ENCODE peak calls at places on chromosomes 6 and 20, in six cellular contexts. H is neuronal stem cell, G is IMR-90, M is mesenchymal stem cell, E is H1, N is mesendoderm. U is an unnamed sample.

GRCh38 chr6:132683543-132683942 is 24.6 kb upstream of the TAAR1 start:
- DNase-seq in N (peak), E (no peak), G (peak), H (no peak), M (no peak), U (no peak)

GRCh38 chr6:159871241-159871640 is 19.5 kb upstream of the MAS1 start:
- DNase-seq in H (no peak), E (no peak), M (no peak), G (no peak), N (no peak), U (no peak)

GRCh38 chr6:106740287-106740686 is 110.9 kb downstream of the QRSL1 start:
- DNase-seq in H (no peak), E (no peak), G (no peak), N (no peak), M (no peak), U (no peak)

GRCh38 chr6:34145161-34146020 is 496 bp downstream of the GRM4 start:
- DNase-seq in M (peak), E (no peak), H (peak), G (peak), N (peak), U (peak)

GRCh38 chr6:163806761-163807499 is 392.4 kb downstream of the QKI start:
- DNase-seq in H (no peak), E (no peak), G (peak), N (peak), M (no peak), U (peak)

GRCh38 chr6:2505624-2506023 is 245.1 kb downstream of the MYLK4 start:
- DNase-seq in E (no peak), N (peak), G (no peak), M (no peak), H (no peak), U (peak)

GRCh38 chr6:34671362-34671761 is 25.2 kb downstream of the ILRUN start:
- DNase-seq in E (no peak), H (no peak), M (peak), N (no peak), G (peak), U (no peak)

GRCh38 chr6:3385660-3386151 is 71.1 kb downstream of the SLC22A23 start:
- DNase-seq in N (peak), E (no peak), G (no peak), M (no peak), H (no peak), U (no peak)

GRCh38 chr6:137102851-137103492 is 58.2 kb upstream of the IL20RA start:
- DNase-seq in N (peak), G (no peak), H (no peak), E (no peak), M (no peak), U (no peak)

GRCh38 chr20:36847009-36847709 is 28.8 kb upstream of the TLDC2 start:
- DNase-seq in M (peak), H (no peak), G (peak), E (no peak), N (peak), U (no peak)

GRCh38 chr6:3797231-3798200 is 46.0 kb upstream of the PXDC1 start:
- DNase-seq in M (peak), E (no peak), N (peak), G (peak), H (no peak), U (no peak)

GRCh38 chr6:112113371-112113770 is 26.0 kb downstream of the FAM229B start:
- DNase-seq in N (no peak), G (peak), H (no peak), E (no peak), M (peak), U (no peak)

GRCh38 chr6:48766349-48766748 is 655.4 kb upstream of the PTCHD4 start:
- DNase-seq in G (peak), H (no peak), M (no peak), E (no peak), N (no peak), U (no peak)

GRCh38 chr6:2387445-2387844 is 142.0 kb upstream of the GMDS start:
- DNase-seq in G (no peak), N (no peak), M (no peak), H (no peak), E (no peak), U (no peak)

GRCh38 chr6:131894735-131895424 is 56.3 kb downstream of the CCN2 start:
- DNase-seq in M (no peak), H (no peak), G (no peak), E (no peak), N (no peak), U (no peak)

GRCh38 chr20:62352402-62353288 is 14.5 kb downstream of the LAMA5 start:
- DNase-seq in H (no peak), M (no peak), E (no peak), G (no peak), N (no peak), U (no peak)

GRCh38 chr6:80331522-80331921 is 225.1 kb downstream of the BCKDHB start:
- DNase-seq in E (no peak), H (no peak), M (no peak), G (no peak), N (no peak), U (no peak)

GRCh38 chr20:4713401-4713800 is 8.3 kb upstream of the PRND start:
- DNase-seq in H (no peak), G (no peak), E (no peak), N (no peak), M (no peak), U (no peak)

GRCh38 chr6:7236312-7237209 is 76.4 kb downstream of the SSR1 start:
- DNase-seq in G (no peak), E (no peak), M (no peak), N (no peak), H (no peak), U (no peak)

GRCh38 chr6:25342784-25343183 is 63.6 kb downstream of the CARMIL1 start:
- DNase-seq in H (no peak), G (peak), M (peak), N (no peak), E (no peak), U (no peak)

GRCh38 chr6:13428528-13429405 is 58.6 kb downstream of the GFOD1 start:
- DNase-seq in G (no peak), M (no peak), N (peak), H (no peak), E (no peak), U (peak)

GRCh38 chr6:148524976-148525375 is 182.3 kb downstream of the SASH1 start:
- DNase-seq in H (no peak), G (peak), N (no peak), M (peak), E (no peak), U (no peak)

GRCh38 chr6:45187841-45188240 is 140.3 kb upstream of the RUNX2 start:
- DNase-seq in H (no peak), N (no peak), M (peak), E (no peak), G (peak), U (no peak)

GRCh38 chr6:120493483-120493882 is 840.8 kb downstream of the TBC1D32 start:
- DNase-seq in G (no peak), E (no peak), M (no peak), H (no peak), N (no peak), U (no peak)

GRCh38 chr6:119110601-119111548 is 32.4 kb upstream of the FAM184A start:
- DNase-seq in H (peak), M (peak), E (no peak), N (peak), G (peak), U (no peak)

GRCh38 chr6:28335564-28336283 is at the start of gene ZSCAN31:
- DNase-seq in E (peak), G (peak), N (peak), M (peak), H (peak), U (peak)

GRCh38 chr20:31849306-31849930 is 4.0 kb upstream of the FOXS1 start:
- DNase-seq in H (no peak), G (no peak), E (no peak), M (no peak), N (no peak), U (no peak)

GRCh38 chr6:16196260-16196914 is 42.0 kb upstream of the GMPR start:
- DNase-seq in G (no peak), E (no peak), H (no peak), M (no peak), N (no peak), U (no peak)

GRCh38 chr6:148697895-148698440 is 48.9 kb upstream of the UST start:
- DNase-seq in G (no peak), M (no peak), H (no peak), N (no peak), E (no peak), U (no peak)

GRCh38 chr20:53354314-53354713 is 239.3 kb downstream of the ZNF217 start:
- DNase-seq in N (no peak), G (no peak), E (no peak), M (no peak), H (no peak), U (no peak)

GRCh38 chr20:38727602-38728236 is 3.4 kb downstream of the SLC32A1 start:
- DNase-seq in E (no peak), H (no peak), M (no peak), N (no peak), G (no peak), U (no peak)
- H3K23ac ChIP-seq in E (no peak), H (peak), M (no peak), N (no peak), G (no peak), U (no peak)

GRCh38 chr6:123888779-123889513 is 85.3 kb downstream of the NKAIN2 start:
- DNase-seq in M (peak), H (no peak), G (no peak), E (no peak), N (no peak), U (no peak)
- H2BK15ac ChIP-seq in M (no peak), H (no peak), G (no peak), E (no peak), N (no peak), U (no peak)

GRCh38 chr6:134945045-134945444 is 4.9 kb downstream of the ALDH8A1 start:
- DNase-seq in M (no peak), E (no peak), H (no peak), G (no peak), N (no peak), U (no peak)
- H3K23ac ChIP-seq in M (no peak), E (no peak), H (no peak), G (no peak), N (no peak), U (no peak)

GRCh38 chr6:19444481-19444880 is 392.7 kb upstream of the ID4 start:
- DNase-seq in M (peak), N (no peak), E (no peak), G (peak), H (no peak), U (no peak)
- H2BK15ac ChIP-seq in M (no peak), N (no peak), E (no peak), G (no peak), H (no peak), U (no peak)

GRCh38 chr6:89295981-89296380 is 19.1 kb downstream of the GABRR2 start:
- DNase-seq in E (no peak), M (no peak), H (no peak), G (no peak), N (no peak), U (no peak)
- H3K23ac ChIP-seq in E (no peak), M (no peak), H (no peak), G (no peak), N (no peak), U (no peak)

DNA sequence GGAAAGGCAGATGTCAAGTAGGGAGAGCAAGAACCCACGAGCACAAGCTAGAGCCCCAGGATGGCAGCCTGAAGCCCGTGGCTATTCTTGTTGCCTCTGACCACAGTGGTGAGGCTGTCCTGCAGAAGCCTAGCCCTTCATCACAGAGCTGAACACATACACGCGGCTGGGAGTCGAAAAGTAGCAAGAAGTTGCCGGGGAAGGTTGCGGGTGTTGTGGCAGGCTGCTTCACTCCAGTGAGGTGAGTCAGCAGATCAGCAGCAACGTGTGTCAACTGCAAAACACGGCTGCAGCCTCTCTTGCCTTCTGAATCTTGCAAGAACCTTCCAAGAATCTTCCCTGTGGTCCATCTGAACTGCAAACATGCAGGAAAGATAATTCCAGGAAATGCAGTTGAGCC is 10.6 kb upstream of the STX16 start:
- DNase-seq in E (no peak), N (no peak), G (peak), H (no peak), M (peak), U (no peak)
- H2BK15ac ChIP-seq in E (peak), N (no peak), G (peak), H (no peak), M (no peak), U (no peak)

GRCh38 chr20:25303292-25304024 is 55.6 kb downstream of the PYGB start:
- DNase-seq in N (no peak), M (no peak), E (no peak), H (no peak), G (no peak), U (no peak)
- H3K23ac ChIP-seq in N (no peak), M (no peak), E (no peak), H (peak), G (no peak), U (no peak)

DNA sequence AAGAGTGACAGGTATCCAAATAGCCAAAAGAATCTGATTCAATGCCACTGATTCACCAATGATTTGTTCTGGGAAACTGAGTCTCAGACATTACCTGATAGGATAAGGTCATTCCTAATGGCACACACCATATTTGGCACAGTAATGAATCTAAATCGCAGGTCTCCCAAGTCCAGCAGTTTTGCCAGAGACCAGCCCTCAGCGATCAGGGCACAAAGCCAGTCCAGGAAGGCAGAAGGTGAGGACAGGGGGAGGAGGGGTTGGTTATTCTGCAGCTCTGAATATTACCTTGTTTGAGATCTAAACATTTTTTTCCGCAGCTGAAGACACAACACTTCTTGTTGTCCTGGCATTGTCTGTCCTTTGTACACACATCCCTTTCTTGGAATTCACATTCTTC is 1.9 kb downstream of the EPPIN start:
- DNase-seq in M (no peak), N (no peak), E (no peak), H (no peak), G (no peak), U (no peak)
- H2BK15ac ChIP-seq in M (no peak), N (no peak), E (no peak), H (no peak), G (no peak), U (no peak)

GRCh38 chr20:14861028-14861699 is 523.8 kb upstream of the FLRT3 start:
- DNase-seq in E (no peak), H (no peak), N (peak), M (no peak), G (no peak), U (no peak)

GRCh38 chr20:14865731-14866130 is 528.3 kb upstream of the FLRT3 start:
- DNase-seq in N (no peak), G (no peak), M (no peak), E (no peak), H (no peak), U (no peak)

GRCh38 chr20:14866841-14867514 is 529.6 kb upstream of the FLRT3 start:
- DNase-seq in N (no peak), G (no peak), M (no peak), H (no peak), E (no peak), U (no peak)

GRCh38 chr20:14860410-14860814 is 523.0 kb upstream of the FLRT3 start:
- DNase-seq in H (peak), G (no peak), E (peak), N (peak), M (no peak), U (peak)

DNA sequence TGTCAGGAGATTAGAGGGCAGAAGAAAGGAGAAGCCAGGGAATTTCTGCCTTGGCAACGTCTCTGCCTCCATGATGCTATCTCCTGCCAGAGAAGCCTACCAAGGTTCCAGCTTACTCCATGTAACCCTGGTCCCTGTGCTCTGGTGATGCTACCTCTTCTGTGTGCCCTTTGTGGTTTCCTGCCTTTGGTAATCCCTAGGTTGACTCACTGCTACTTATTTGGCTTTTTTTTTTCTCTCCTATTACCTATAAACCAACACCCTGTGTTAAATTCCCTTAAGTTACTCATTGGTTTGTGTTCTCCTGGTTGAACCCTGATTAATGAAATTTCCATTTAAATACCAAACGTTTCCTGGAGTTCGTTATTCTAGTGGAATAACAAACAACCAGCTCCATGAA is 527.8 kb upstream of the FLRT3 start:
- DNase-seq in M (no peak), N (no peak), G (no peak), H (no peak), E (no peak), U (no peak)
- H3K23ac ChIP-seq in M (no peak), N (no peak), G (no peak), H (no peak), E (no peak), U (no peak)

U was measured in H9.